ENCODE peak calls at places on chromosomes 13 and 19, in eight cellular contexts. B is fibroblast of lung, K is fibroblast of villous mesenchyme, Z is upper lobe of right lung, O is adrenal gland, V is cardiac muscle cell, H is Calu3, F is nephron progenitor cell. D is an unnamed sample.

GRCh38 chr13:113152894-113153809 is 5.3 kb upstream of the PROZ start:
- DNase-seq in F (peak; percentile 48), H (peak; percentile 2), B (peak; percentile 37), O (peak; percentile 81), K (peak; percentile 22), Z (peak; percentile 74), V (peak; percentile 68), D (no peak)

GRCh38 chr13:74217816-74218215 is 83.6 kb upstream of the KLF12 start:
- DNase-seq in F (no peak), V (no peak), B (peak; percentile 91), O (no peak), Z (no peak), H (no peak), K (peak; percentile 21), D (no peak)

GRCh38 chr13:73231456-73231855 is 172.7 kb downstream of the KLF5 start:
- DNase-seq in K (no peak), F (no peak), O (no peak), H (no peak), Z (no peak), V (no peak), B (no peak), D (no peak)

GRCh38 chr19:17963936-17964691 is 2.8 kb upstream of the KCNN1 start:
- DNase-seq in V (no peak), B (no peak), O (no peak), F (no peak), H (no peak), Z (no peak), K (no peak), D (no peak)

GRCh38 chr19:16205205-16206045 is 7.7 kb downstream of the AP1M1 start:
- DNase-seq in H (no peak), Z (peak; percentile 48), F (no peak), V (no peak), O (peak; percentile 18), K (no peak), B (no peak), D (no peak)

GRCh38 chr13:45167611-45168554 is 33.0 kb downstream of the KCTD4 start:
- DNase-seq in K (peak; percentile 79), V (peak; percentile 13), O (no peak), Z (peak; percentile 67), H (peak; percentile 60), F (no peak), B (peak; percentile 33), D (no peak)

GRCh38 chr13:23881408-23881785 is 7.8 kb downstream of the MIPEP start:
- DNase-seq in O (no peak), B (no peak), Z (no peak), K (no peak), H (no peak), V (no peak), F (no peak), D (no peak)

GRCh38 chr13:101795025-101795424 is 342.6 kb downstream of the ITGBL1 start:
- DNase-seq in O (no peak), H (no peak), B (no peak), V (no peak), K (no peak), Z (no peak), F (no peak), D (no peak)

GRCh38 chr19:11538232-11539036 is at the start of gene CNN1:
- DNase-seq in F (peak; percentile 62), Z (no peak), H (no peak), B (peak; percentile 95), K (peak; percentile 58), O (peak; percentile 33), V (peak; percentile 84), D (peak; percentile 23)

GRCh38 chr19:49387936-49388372 is at the start of gene KASH5:
- DNase-seq in V (peak; percentile 77), H (no peak), B (peak; percentile 22), K (peak; percentile 83), F (no peak), Z (peak; percentile 92), O (peak; percentile 82), D (peak; percentile 81)

GRCh38 chr19:33376931-33377557 is 3.5 kb downstream of the CEBPG start:
- DNase-seq in F (no peak), H (peak; percentile 33), Z (no peak), K (no peak), B (no peak), O (no peak), V (no peak), D (no peak)

GRCh38 chr19:54475706-54476105 is 2.6 kb upstream of the CDC42EP5 start:
- DNase-seq in O (no peak), Z (no peak), B (no peak), K (no peak), H (no peak), V (no peak), F (no peak), D (no peak)

GRCh38 chr19:54478677-54479266 is 5.7 kb upstream of the CDC42EP5 start:
- DNase-seq in H (peak; percentile 57), O (no peak), F (peak; percentile 73), B (peak; percentile 36), K (peak; percentile 53), Z (no peak), V (peak; percentile 64), D (peak; percentile 50)

GRCh38 chr19:54473983-54474382 is 887 bp upstream of the CDC42EP5 start:
- DNase-seq in B (no peak), H (no peak), K (no peak), F (no peak), V (no peak), O (no peak), Z (no peak), D (no peak)

GRCh38 chr19:54480048-54480447 is 7.0 kb upstream of the CDC42EP5 start:
- DNase-seq in K (no peak), Z (no peak), H (no peak), O (no peak), V (no peak), B (no peak), F (no peak), D (no peak)

DNA sequence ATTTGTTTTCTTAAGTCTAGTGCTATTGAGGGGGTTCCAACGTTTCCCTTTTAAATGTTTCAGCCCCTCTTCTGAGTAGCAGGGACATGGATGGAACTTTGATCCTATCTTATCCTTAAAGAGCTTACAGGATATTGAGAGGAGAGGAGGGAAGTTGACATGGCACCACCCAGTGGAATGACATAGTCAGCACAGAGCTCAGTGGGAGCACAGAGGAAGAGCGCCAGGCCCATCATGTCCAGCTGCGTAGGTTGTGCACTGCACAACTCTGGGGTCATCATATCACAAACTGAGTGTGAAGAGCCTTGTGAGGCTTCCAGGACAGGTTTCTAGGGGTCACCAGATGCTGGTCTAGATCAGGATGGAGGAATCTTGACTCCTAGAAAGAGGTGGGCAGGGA is 4.6 kb upstream of the CDC42EP5 start:
- DNase-seq in B (no peak), Z (no peak), K (no peak), H (no peak), O (no peak), V (no peak), F (no peak), D (no peak)
- TF ChIP-seq CTCF in B (no peak), Z (no peak), K (peak; percentile 19), H (peak; percentile 12), O (peak; percentile 8), V (no peak), F (no peak), D (peak; percentile 3)

GRCh38 chr13:28585557-28585956 is 73.4 kb upstream of the POMP start:
- DNase-seq in K (peak; percentile 62), O (no peak), F (no peak), B (no peak), V (no peak), H (no peak), Z (no peak), D (no peak)

GRCh38 chr13:28586585-28587540 is 72.1 kb upstream of the POMP start:
- DNase-seq in V (no peak), Z (no peak), O (no peak), F (no peak), B (no peak), H (no peak), K (no peak), D (no peak)

GRCh38 chr13:28584873-28585317 is 74.0 kb upstream of the POMP start:
- DNase-seq in K (peak; percentile 80), H (no peak), F (no peak), O (no peak), B (peak; percentile 67), Z (no peak), V (peak; percentile 28), D (no peak)

GRCh38 chr13:28590450-28590849 is 68.5 kb upstream of the POMP start:
- DNase-seq in B (no peak), V (no peak), H (no peak), O (no peak), K (no peak), F (no peak), Z (no peak), D (no peak)
- TF ChIP-seq CTCF in B (no peak), V (no peak), H (no peak), O (no peak), K (no peak), F (no peak), Z (no peak), D (no peak)

GRCh38 chr19:796692-797527 is at the start of gene PTBP1:
- DNase-seq in F (peak; percentile 98), O (peak; percentile 100), K (peak; percentile 100), B (peak; percentile 100), V (peak; percentile 100), H (peak; percentile 96), Z (peak; percentile 100), D (peak; percentile 99)
- TF ChIP-seq CTCF in F (no peak), O (peak; percentile 22), K (peak; percentile 10), B (no peak), V (peak; percentile 8), H (no peak), Z (peak; percentile 13), D (no peak)

GRCh38 chr19:37989855-37990254 is 82.8 kb downstream of the SIPA1L3 start:
- DNase-seq in H (no peak), B (no peak), O (no peak), F (no peak), V (peak; percentile 18), Z (peak; percentile 64), K (no peak), D (no peak)

GRCh38 chr19:37986048-37986750 is 79.2 kb downstream of the SIPA1L3 start:
- DNase-seq in F (no peak), H (no peak), O (no peak), Z (no peak), K (no peak), V (no peak), B (no peak), D (no peak)

GRCh38 chr19:37988758-37989635 is 82.0 kb downstream of the SIPA1L3 start:
- DNase-seq in F (peak; percentile 34), K (peak; percentile 54), O (no peak), B (peak; percentile 31), V (no peak), H (no peak), Z (no peak), D (no peak)

GRCh38 chr19:37990362-37990761 is 83.4 kb downstream of the SIPA1L3 start:
- DNase-seq in K (no peak), Z (peak; percentile 73), F (no peak), H (no peak), V (no peak), B (peak; percentile 30), O (no peak), D (no peak)

GRCh38 chr19:37987356-37988332 is 80.6 kb downstream of the SIPA1L3 start:
- DNase-seq in O (no peak), V (no peak), K (no peak), B (no peak), Z (no peak), F (peak; percentile 37), H (no peak), D (no peak)
- TF ChIP-seq CTCF in O (no peak), V (peak; percentile 26), K (peak; percentile 7), B (peak; percentile 22), Z (no peak), F (peak; percentile 14), H (peak; percentile 9), D (no peak)